ENCODE peak calls at places on chromosomes 1 and 21, in seven cellular contexts. Q is IMR-90, N is ovary, I is tibial artery, M is left ventricle myocardium inferior, B is brain microvascular endothelial cell, S is neuronal stem cell. C is an unnamed sample.
A peak's percentile ranks its signal among the peaks of the same experiment; 100 is the strongest.

GRCh38 chr1:149849246-149849946 is 50.0 kb upstream of the BOLA1 start:
- DNase-seq in Q (no peak), N (no peak), I (no peak), M (no peak), B (no peak), S (no peak), C (peak; percentile 51)

GRCh38 chr1:187566371-187566770 is 737.6 kb downstream of the PLA2G4A start:
- DNase-seq in Q (no peak), N (no peak), I (no peak), M (no peak), B (no peak), S (no peak), C (no peak)

GRCh38 chr1:224333309-224333926 is 3.4 kb upstream of the NVL start:
- DNase-seq in Q (peak; percentile 64), N (no peak), I (no peak), M (no peak), B (no peak), S (no peak), C (peak; percentile 69)

GRCh38 chr1:198281911-198282310 is 125.1 kb downstream of the NEK7 start:
- DNase-seq in Q (no peak), N (no peak), I (no peak), M (no peak), B (no peak), S (no peak), C (no peak)

GRCh38 chr21:35084869-35085268 is 35.8 kb upstream of the RUNX1 start:
- DNase-seq in Q (peak; percentile 99), N (no peak), I (no peak), M (no peak), B (peak; percentile 76), S (no peak), C (no peak)

GRCh38 chr1:206505702-206506375 is 1.5 kb upstream of the RASSF5 start:
- DNase-seq in Q (peak; percentile 54), N (no peak), I (no peak), M (no peak), B (no peak), S (no peak), C (no peak)

GRCh38 chr21:40788635-40789034 is 58.3 kb downstream of the DSCAM start:
- DNase-seq in Q (no peak), N (no peak), I (no peak), M (no peak), B (no peak), S (no peak), C (no peak)

GRCh38 chr1:240816472-240816871 is 204.5 kb upstream of the GREM2 start:
- DNase-seq in Q (no peak), N (no peak), I (no peak), M (no peak), B (no peak), S (no peak), C (no peak)

GRCh38 chr1:59686170-59686569 is 128.6 kb upstream of the HOOK1 start:
- DNase-seq in Q (no peak), N (no peak), I (no peak), M (no peak), B (no peak), S (no peak), C (no peak)

DNA sequence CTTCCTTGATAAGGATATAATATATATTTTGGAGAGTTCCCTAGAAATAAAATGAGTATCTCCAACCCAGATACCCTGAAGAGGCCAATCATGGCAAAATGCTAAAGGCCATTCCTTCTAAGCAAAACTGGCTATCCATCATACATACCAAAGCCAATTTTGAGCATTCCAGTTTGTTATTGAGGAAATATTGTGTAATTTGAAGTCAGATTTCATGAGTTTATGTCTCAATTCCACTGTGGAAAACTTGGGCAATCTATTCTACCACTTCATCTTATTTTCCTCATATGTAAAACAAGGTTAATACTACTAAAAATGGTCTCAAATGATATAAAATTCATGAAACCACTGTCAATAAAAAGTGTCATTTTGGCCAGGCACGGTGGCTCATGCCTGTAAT is 19.0 kb downstream of the ASPM start:
- DNase-seq in Q (no peak), N (no peak), I (no peak), M (no peak), B (no peak), S (no peak), C (no peak)
- H3K36me3 ChIP-seq in Q (no peaks in the 10 kb centered on the region), N (no peaks in the 10 kb centered on the region), I (no peaks in the 10 kb centered on the region), M (no peaks in the 10 kb centered on the region), B (no peaks in the 10 kb centered on the region), S (peaks cover 100% of the 10 kb centered on the region), C (peaks cover 79% of the 10 kb centered on the region)

GRCh38 chr1:154768456-154769125 is 101.5 kb downstream of the KCNN3 start:
- DNase-seq in Q (no peak), N (no peak), I (no peak), M (no peak), B (peak; percentile 19), S (no peak), C (no peak)
- H3K36me3 ChIP-seq in Q (no peaks in the 10 kb centered on the region), N (no peaks in the 10 kb centered on the region), I (no peaks in the 10 kb centered on the region), M (no peaks in the 10 kb centered on the region), B (no peaks in the 10 kb centered on the region), S (no peaks in the 10 kb centered on the region), C (no peaks in the 10 kb centered on the region)

GRCh38 chr1:220759147-220759546 is 11.0 kb downstream of the MTARC2 start:
- DNase-seq in Q (no peak), N (no peak), I (no peak), M (no peak), B (no peak), S (no peak), C (no peak)

GRCh38 chr1:220767312-220768126 is 19.2 kb upstream of the MTARC1 start:
- DNase-seq in Q (peak; percentile 53), N (no peak), I (no peak), M (no peak), B (peak; percentile 35), S (no peak), C (no peak)

GRCh38 chr1:220764757-220765156 is 16.6 kb downstream of the MTARC2 start:
- DNase-seq in Q (no peak), N (no peak), I (no peak), M (no peak), B (no peak), S (no peak), C (no peak)

DNA sequence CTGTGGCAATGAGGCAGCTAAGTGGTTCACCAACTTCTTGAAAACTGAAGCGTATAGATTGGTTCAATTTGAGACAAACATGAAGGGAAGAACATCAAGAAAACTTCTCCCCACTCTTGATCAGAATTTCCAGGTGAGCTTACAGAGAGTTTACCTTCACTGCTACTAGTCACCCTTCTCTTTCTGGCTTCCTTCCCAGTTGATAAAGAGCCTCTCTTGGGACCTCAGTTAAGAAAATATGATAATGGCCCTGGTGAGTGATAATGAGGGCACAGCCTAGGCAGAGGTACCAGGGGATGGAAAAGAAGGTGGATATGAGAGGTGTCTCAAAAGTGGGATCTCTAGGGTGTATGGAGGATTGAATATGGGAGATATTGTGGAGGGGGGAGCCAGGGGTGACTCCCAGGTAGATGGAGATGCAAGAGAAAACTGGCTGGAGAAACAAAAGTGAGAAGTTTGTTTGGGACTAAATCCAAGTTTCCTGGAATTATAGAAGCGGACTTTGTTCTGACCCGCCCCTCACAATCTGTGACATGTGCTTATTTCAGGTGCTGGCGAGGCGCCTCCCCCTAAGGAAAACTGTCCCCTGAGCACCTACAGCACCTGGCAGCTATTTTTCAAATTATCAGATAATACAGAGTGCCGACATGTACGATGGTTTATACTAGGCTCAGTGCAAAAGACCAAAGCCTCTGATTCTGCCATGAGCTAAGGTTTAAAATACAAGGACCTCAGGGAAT is 13.7 kb downstream of the MTARC2 start:
- DNase-seq in Q (no peak), N (no peak), I (no peak), M (no peak), B (no peak), S (no peak), C (no peak)
- H3K36me3 ChIP-seq in Q (peaks cover 2% of the 10 kb centered on the region), N (no peaks in the 10 kb centered on the region), I (peaks cover 23% of the 10 kb centered on the region), M (peaks cover 70% of the 10 kb centered on the region), B (no peaks in the 10 kb centered on the region), S (no peaks in the 10 kb centered on the region), C (no peaks in the 10 kb centered on the region)

GRCh38 chr1:53265581-53265980 is 27.3 kb upstream of the MAGOH start:
- DNase-seq in Q (no peak), N (no peak), I (no peak), M (no peak), B (no peak), S (no peak), C (no peak)
- H3K36me3 ChIP-seq in Q (peaks cover 11% of the 10 kb centered on the region), N (no peaks in the 10 kb centered on the region), I (no peaks in the 10 kb centered on the region), M (no peaks in the 10 kb centered on the region), B (peaks cover 10% of the 10 kb centered on the region), S (peaks cover 96% of the 10 kb centered on the region), C (peaks cover 85% of the 10 kb centered on the region)

DNA sequence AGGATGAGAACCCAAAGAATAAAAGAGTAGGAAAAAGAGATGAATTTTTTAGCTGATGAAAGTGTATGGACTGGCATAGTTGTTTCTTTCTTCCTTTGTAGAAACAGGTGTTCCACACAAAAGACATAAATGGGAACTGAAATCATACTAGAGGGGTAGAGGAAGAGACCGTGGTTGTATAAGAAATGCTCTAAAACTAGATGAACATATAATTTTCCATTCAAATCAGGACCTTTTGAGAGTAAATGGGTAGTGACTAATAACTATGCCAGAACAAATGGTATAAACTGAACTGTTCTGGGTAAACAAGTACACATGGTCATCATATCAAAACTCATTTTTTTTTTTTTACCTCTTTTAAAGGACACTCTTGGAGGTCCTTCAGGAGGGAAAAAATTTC is 344.2 kb downstream of the VAV3 start:
- DNase-seq in Q (no peak), N (no peak), I (no peak), M (no peak), B (no peak), S (no peak), C (no peak)
- H3K36me3 ChIP-seq in Q (no peaks in the 10 kb centered on the region), N (no peaks in the 10 kb centered on the region), I (no peaks in the 10 kb centered on the region), M (no peaks in the 10 kb centered on the region), B (no peaks in the 10 kb centered on the region), S (no peaks in the 10 kb centered on the region), C (no peaks in the 10 kb centered on the region)

GRCh38 chr1:183893561-183894289 is 88.8 kb downstream of the RGL1 start:
- DNase-seq in Q (no peak), N (no peak), I (no peak), M (no peak), B (no peak), S (no peak), C (no peak)
- H3K36me3 ChIP-seq in Q (peaks cover 8% of the 10 kb centered on the region), N (no peaks in the 10 kb centered on the region), I (no peaks in the 10 kb centered on the region), M (peaks cover 42% of the 10 kb centered on the region), B (peaks cover 23% of the 10 kb centered on the region), S (peaks cover 92% of the 10 kb centered on the region), C (no peaks in the 10 kb centered on the region)

DNA sequence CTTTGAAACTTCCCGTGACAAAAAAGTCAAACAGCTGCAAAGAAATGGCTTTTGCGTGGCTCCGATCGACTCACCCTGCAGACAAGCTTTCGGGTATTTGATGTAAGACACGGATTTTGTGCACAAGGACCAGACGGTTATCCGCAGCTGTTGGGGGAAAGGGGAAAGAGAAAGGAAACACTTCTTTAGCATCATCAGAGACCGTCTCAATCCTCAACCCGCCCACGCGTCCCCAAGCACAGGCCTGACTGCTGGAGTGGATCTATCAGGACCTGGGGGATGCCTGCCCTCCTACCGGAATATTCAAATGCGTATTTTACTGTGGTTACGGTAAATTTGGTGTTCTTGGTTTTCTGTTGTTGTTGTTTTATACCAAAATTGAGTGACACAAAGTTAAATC is 11.2 kb downstream of the WRAP73 start:
- DNase-seq in Q (no peak), N (no peak), I (no peak), M (peak; percentile 2), B (no peak), S (no peak), C (no peak)
- H3K36me3 ChIP-seq in Q (peaks cover 49% of the 10 kb centered on the region), N (no peaks in the 10 kb centered on the region), I (peaks cover 62% of the 10 kb centered on the region), M (peaks cover 86% of the 10 kb centered on the region), B (peaks cover 31% of the 10 kb centered on the region), S (peaks cover 68% of the 10 kb centered on the region), C (peaks cover 45% of the 10 kb centered on the region)

C was measured in HAP-1.